ENCODE peak calls at places on chromosomes 3 and 15, in seven cellular contexts. L is CD8-positive, alpha-beta T cell; A is K562; I is cardiac muscle cell; U is ascending aorta; T is PC-3; M is upper lobe of left lung. K is an unnamed sample. For H3K36me3 and H3K9me3, the result is how much of the 10 kb centered on the place peaks cover.

GRCh38 chr3:150308481-150308918 is 99.6 kb upstream of the TSC22D2 start:
- DNase-seq in L (no peak), A (no peak), I (peak), U (no peak), T (no peak), M (no peak), K (no peak)

GRCh38 chr15:70160267-70160666 is 62.5 kb upstream of the TLE3 start:
- DNase-seq in L (no peak), A (no peak), I (no peak), U (no peak), T (no peak), M (no peak), K (peak)

GRCh38 chr15:101023501-101024110 is 104.4 kb downstream of the LRRK1 start:
- DNase-seq in L (no peak), A (no peak), I (peak), U (peak), T (no peak), M (no peak), K (no peak)

GRCh38 chr15:77455696-77456293 is 35.1 kb downstream of the HMG20A start:
- DNase-seq in L (no peak), A (no peak), I (peak), U (no peak), T (no peak), M (no peak), K (peak)

GRCh38 chr15:69193948-69194827 is 33.8 kb downstream of the GLCE start:
- DNase-seq in L (no peak), A (no peak), I (peak), U (no peak), T (no peak), M (no peak), K (peak)

GRCh38 chr3:185976977-185977678 is 39.3 kb upstream of the TRA2B start:
- DNase-seq in L (peak), A (peak), I (peak), U (peak), T (peak), M (peak), K (peak)

GRCh38 chr15:59792359-59792758 is 103.2 kb upstream of the BNIP2 start:
- DNase-seq in L (no peak), A (no peak), I (no peak), U (no peak), T (no peak), M (no peak), K (no peak)

GRCh38 chr3:21435871-21436270 is 315.1 kb downstream of the ZNF385D start:
- DNase-seq in L (no peak), A (no peak), I (peak), U (no peak), T (peak), M (no peak), K (peak)

GRCh38 chr3:107525101-107525953 is 2.6 kb downstream of the BBX start:
- DNase-seq in L (no peak), A (no peak), I (peak), U (peak), T (peak), M (peak), K (peak)

GRCh38 chr15:66186049-66186825 is 67.3 kb downstream of the MEGF11 start:
- DNase-seq in L (no peak), A (no peak), I (peak), U (no peak), T (no peak), M (no peak), K (no peak)

GRCh38 chr15:58873267-58873666 is 60.2 kb downstream of the SLTM start:
- DNase-seq in L (no peak), A (no peak), I (peak), U (no peak), T (peak), M (no peak), K (no peak)

GRCh38 chr3:167684389-167684993 is 30.7 kb upstream of the WDR49 start:
- DNase-seq in L (no peak), A (peak), I (peak), U (no peak), T (peak), M (peak), K (peak)

GRCh38 chr15:32701863-32702262 is 15.9 kb upstream of the GREM1 start:
- DNase-seq in L (no peak), A (no peak), I (no peak), U (no peak), T (no peak), M (no peak), K (no peak)

GRCh38 chr15:100686725-100687488 is 84.5 kb downstream of the ASB7 start:
- DNase-seq in L (no peak), A (no peak), I (no peak), U (no peak), T (peak), M (no peak), K (no peak)

GRCh38 chr3:196147116-196147515 is 64.1 kb downstream of the ZDHHC19 start:
- DNase-seq in L (no peak), A (no peak), I (no peak), U (no peak), T (no peak), M (no peak), K (no peak)

GRCh38 chr3:143098032-143098764 is 21.4 kb upstream of the CHST2 start:
- DNase-seq in L (no peak), A (no peak), I (no peak), U (no peak), T (peak), M (no peak), K (no peak)

GRCh38 chr3:45100998-45101407 is 45.2 kb downstream of the CDCP1 start:
- DNase-seq in L (no peak), A (no peak), I (peak), U (no peak), T (no peak), M (peak), K (no peak)

GRCh38 chr3:183692436-183692835 is 5.2 kb upstream of the YEATS2 start:
- DNase-seq in L (no peak), A (no peak), I (no peak), U (no peak), T (no peak), M (no peak), K (no peak)

GRCh38 chr3:132421832-132422231 is 4.5 kb downstream of the DNAJC13 start:
- DNase-seq in L (no peak), A (no peak), I (peak), U (no peak), T (peak), M (no peak), K (no peak)

GRCh38 chr3:89049119-89049518 is 58.3 kb upstream of the EPHA3 start:
- DNase-seq in L (no peak), A (no peak), I (no peak), U (no peak), T (peak), M (no peak), K (no peak)
- TF ChIP-seq CTCF in L (no peak), A (no peak), I (peak), U (no peak), T (peak), M (no peak), K (no peak)

DNA sequence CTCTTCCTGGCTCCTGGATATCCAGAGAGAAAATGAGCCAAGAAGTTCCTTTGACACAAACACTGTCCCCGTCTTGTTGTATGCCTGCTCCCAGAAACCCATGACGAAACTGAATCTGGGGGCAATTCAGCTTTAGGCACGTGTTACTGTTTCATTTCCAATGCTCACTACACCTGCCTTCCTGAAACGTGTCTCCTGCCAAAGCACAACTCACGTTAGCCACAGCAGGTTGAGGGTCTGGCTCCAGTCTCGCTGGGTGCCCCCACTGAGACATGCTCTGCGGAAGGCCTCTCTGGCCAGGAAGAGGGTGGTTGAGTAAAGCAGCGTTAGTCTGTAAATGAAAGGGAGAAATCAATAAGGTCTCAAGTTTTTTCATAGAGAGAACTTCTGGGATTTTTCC is 6.7 kb downstream of the RFT1 start:
- DNase-seq in L (no peak), A (no peak), I (no peak), U (no peak), T (no peak), M (no peak), K (no peak)
- H3K36me3 ChIP-seq in L (half or more), A (half or more), I (under half), U (half or more), T (under half), M (half or more), K (under half)

GRCh38 chr15:89408512-89409183 is 74.0 kb upstream of the POLG start:
- DNase-seq in L (no peak), A (no peak), I (no peak), U (no peak), T (no peak), M (no peak), K (peak)
- H3K9me3 ChIP-seq in L (under half), A (under half), I (under half), U (under half), T (under half), M (under half), K (under half)

DNA sequence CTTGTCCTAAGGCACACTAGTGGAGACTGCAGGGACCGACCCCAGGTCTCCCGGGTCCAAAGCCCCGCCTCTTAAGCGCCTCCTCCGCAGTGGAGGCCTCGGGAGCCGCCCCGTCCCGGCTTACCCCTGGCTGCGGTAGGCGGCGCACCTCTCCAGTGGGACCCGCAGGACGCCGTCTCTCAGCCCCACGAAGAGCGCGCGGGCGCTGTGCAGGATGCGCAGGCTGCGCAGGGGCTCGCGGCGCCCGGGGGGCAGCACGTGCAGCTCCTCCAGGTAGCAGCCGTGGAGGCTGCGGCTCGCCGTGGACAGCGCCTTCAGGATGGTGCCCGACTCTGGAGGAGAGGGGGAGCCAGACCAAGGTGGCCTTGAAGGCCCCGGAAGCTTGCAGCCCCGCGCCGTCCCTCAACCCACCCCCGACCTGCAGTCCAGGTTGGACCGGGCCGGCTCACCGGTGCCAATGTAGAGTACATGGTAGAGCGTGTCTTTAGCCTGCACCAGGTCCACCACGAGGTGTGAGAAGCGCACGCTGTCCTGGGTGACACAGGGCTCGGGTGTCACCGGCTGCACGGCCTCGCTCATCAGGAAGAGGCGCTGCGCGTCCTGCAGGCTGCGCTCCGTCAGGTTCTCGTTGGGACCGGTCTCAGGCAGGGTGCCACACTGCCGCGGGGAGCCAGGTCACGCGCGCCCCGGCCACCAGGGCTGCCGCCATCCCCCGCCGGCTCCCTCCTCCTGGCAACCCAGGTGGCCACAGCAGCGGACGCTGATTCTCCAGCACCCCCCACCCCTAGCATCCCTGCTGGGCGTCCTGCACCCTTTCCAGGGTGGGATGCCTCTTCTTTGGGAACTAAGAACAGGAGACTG is 105.5 kb downstream of the SEMA5B start:
- DNase-seq in L (no peak), A (peak), I (no peak), U (peak), T (no peak), M (peak), K (no peak)
- TF ChIP-seq CTCF in L (no peak), A (peak), I (no peak), U (no peak), T (no peak), M (no peak), K (peak)

DNA sequence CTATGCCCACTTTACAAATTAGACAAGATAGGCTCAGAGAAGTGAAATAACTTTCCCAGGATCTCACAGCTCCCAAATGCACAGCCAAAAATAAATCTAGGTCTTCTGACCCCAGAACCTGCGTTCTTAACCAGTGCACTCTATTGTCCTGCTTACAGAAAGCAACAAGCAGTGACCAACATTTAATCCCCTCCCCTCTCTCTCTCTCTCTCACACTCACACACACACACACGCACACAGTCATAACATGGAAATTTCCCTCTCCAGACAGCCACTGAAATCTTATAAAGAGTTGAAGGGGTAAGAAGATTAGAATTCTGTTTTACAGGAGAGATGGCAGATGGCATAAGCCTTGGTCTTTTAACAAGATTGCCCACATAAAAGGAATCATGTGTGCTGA is 29.5 kb downstream of the EOGT start:
- DNase-seq in L (no peak), A (no peak), I (no peak), U (no peak), T (no peak), M (no peak), K (no peak)
- H3K36me3 ChIP-seq in L (under half), A (half or more), I (under half), U (half or more), T (under half), M (half or more), K (under half)

DNA sequence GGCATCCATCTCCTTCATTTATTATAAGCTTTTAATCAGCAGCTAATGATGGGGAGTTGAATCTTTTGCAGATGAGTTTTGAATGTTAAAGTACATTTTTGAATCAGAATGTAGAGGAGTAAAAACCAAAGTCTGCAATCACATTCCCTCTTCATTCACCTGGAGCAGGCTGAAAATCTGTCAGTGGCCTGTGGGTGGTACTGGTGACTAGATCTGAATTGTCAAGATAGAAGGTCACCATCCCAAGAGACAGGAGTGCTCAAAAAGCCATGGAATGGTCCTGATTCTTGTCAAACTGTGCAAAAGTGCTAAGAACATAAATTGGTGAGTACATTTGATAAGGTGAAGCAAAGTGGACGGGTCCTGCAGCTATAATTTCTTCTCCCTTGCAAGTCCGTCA is 881.3 kb upstream of the NR2F2 start:
- DNase-seq in L (no peak), A (no peak), I (no peak), U (no peak), T (no peak), M (no peak), K (no peak)
- H3K9me3 ChIP-seq in L (under half), A (under half), I (under half), U (under half), T (under half), M (under half), K (under half)

K was measured in endothelial cell of umbilical vein.